ENCODE peak calls at places on chromosomes 5 and 9, in seven cellular contexts. G, C, O, K, A, Z and Q are unnamed samples.

GRCh38 chr9:33106827-33107621 is 30.6 kb upstream of the SMU1 start:
- DNase-seq in C (no peak), K (no peak), Z (no peak), G (peak), A (peak), O (peak), Q (peak)

GRCh38 chr9:130665029-130665430 is 636 bp downstream of the PRDM12 start:
- DNase-seq in A (no peak), O (no peak), G (no peak), C (no peak), Z (peak), K (no peak), Q (no peak)

GRCh38 chr5:31235381-31235780 is 41.9 kb downstream of the CDH6 start:
- DNase-seq in O (no peak), C (no peak), Z (no peak), K (no peak), A (no peak), G (no peak), Q (no peak)

GRCh38 chr9:4497855-4498254 is 7.6 kb downstream of the SLC1A1 start:
- DNase-seq in Z (no peak), K (no peak), C (no peak), G (no peak), A (no peak), O (peak), Q (peak)

GRCh38 chr9:34219421-34219820 is 40.6 kb downstream of the UBAP1 start:
- DNase-seq in G (no peak), C (no peak), O (no peak), A (no peak), Z (no peak), K (no peak), Q (no peak)

GRCh38 chr5:35830587-35830986 is 26.1 kb upstream of the IL7R start:
- DNase-seq in C (no peak), Z (no peak), G (no peak), O (no peak), K (no peak), A (no peak), Q (no peak)

GRCh38 chr5:40386293-40386692 is 293.4 kb upstream of the PTGER4 start:
- DNase-seq in Z (no peak), O (no peak), G (no peak), C (no peak), K (no peak), A (no peak), Q (no peak)

GRCh38 chr5:143924311-143924710 is 112.3 kb downstream of the HMHB1 start:
- DNase-seq in C (no peak), A (no peak), G (no peak), Z (no peak), O (no peak), K (no peak), Q (peak)

GRCh38 chr9:36995927-36996471 is 38.1 kb downstream of the PAX5 start:
- DNase-seq in Z (peak), C (no peak), A (no peak), K (peak), G (peak), O (peak), Q (peak)

GRCh38 chr5:141663506-141663905 is 12.3 kb upstream of the FCHSD1 start:
- DNase-seq in G (no peak), A (no peak), O (no peak), C (no peak), K (no peak), Z (no peak), Q (no peak)

GRCh38 chr9:92146610-92147009 is 31.4 kb upstream of the SPTLC1 start:
- DNase-seq in C (no peak), G (no peak), A (peak), K (no peak), O (peak), Z (no peak), Q (peak)

GRCh38 chr9:86639899-86640379 is 285.7 kb upstream of the TUT7 start:
- DNase-seq in K (no peak), G (no peak), O (no peak), Z (no peak), A (no peak), C (no peak), Q (no peak)

GRCh38 chr9:112556497-112557085 is 70.0 kb downstream of the KIAA1958 start:
- DNase-seq in O (peak), G (no peak), Z (no peak), C (no peak), A (no peak), K (no peak), Q (peak)

GRCh38 chr9:4559238-4560182 is 69.2 kb downstream of the SLC1A1 start:
- DNase-seq in G (no peak), A (no peak), C (no peak), O (no peak), K (no peak), Z (no peak), Q (no peak)

GRCh38 chr9:89314955-89315354 is 3.3 kb upstream of the SECISBP2 start:
- DNase-seq in Z (no peak), A (no peak), C (no peak), G (no peak), O (no peak), K (no peak), Q (no peak)
- H3K4me3 ChIP-seq in Z (peak), A (no peak), C (no peak), G (no peak), O (no peak), K (peak), Q (peak)

GRCh38 chr5:177455661-177456590 is 9.3 kb downstream of the PRR7 start:
- DNase-seq in G (peak), O (peak), C (peak), A (peak), Z (peak), K (peak), Q (peak)
- TF ChIP-seq CTCF in G (peak), O (peak), C (peak), A (peak), Z (peak), K (peak), Q (peak)

GRCh38 chr5:7850241-7850532 is 746 bp downstream of the CFAP90 start:
- DNase-seq in K (no peak), A (no peak), Z (no peak), G (no peak), C (no peak), O (no peak), Q (no peak)
- H3K4me3 ChIP-seq in K (no peak), A (peak), Z (peak), G (peak), C (peak), O (peak), Q (peak)

GRCh38 chr9:82532504-82532903 is 530.4 kb downstream of the RASEF start:
- DNase-seq in Z (no peak), C (no peak), G (no peak), O (peak), A (no peak), K (no peak), Q (peak)
- TF ChIP-seq CTCF in Z (peak), C (no peak), G (peak), O (no peak), A (peak), K (no peak), Q (no peak)

GRCh38 chr5:53339962-53340540 is 140.4 kb upstream of the FST start:
- DNase-seq in A (no peak), G (no peak), C (no peak), K (no peak), O (no peak), Z (no peak), Q (no peak)
- H3K4me3 ChIP-seq in A (no peak), G (no peak), C (no peak), K (no peak), O (no peak), Z (no peak), Q (no peak)

GRCh38 chr5:151047814-151048425 is 27.5 kb downstream of the GPX3 start:
- DNase-seq in K (no peak), G (peak), O (peak), C (no peak), Z (peak), A (no peak), Q (peak)

GRCh38 chr5:151052834-151053233 is 28.0 kb downstream of the TNIP1 start:
- DNase-seq in G (peak), K (no peak), Z (no peak), C (no peak), O (no peak), A (no peak), Q (no peak)

GRCh38 chr5:151051066-151051930 is 29.5 kb downstream of the TNIP1 start:
- DNase-seq in A (peak), Z (peak), G (peak), O (peak), C (peak), K (no peak), Q (peak)

GRCh38 chr5:151051931-151052608 is 28.8 kb downstream of the TNIP1 start:
- DNase-seq in A (no peak), K (no peak), G (peak), C (no peak), O (no peak), Z (no peak), Q (no peak)

GRCh38 chr5:151048526-151048925 is 28.1 kb downstream of the GPX3 start:
- DNase-seq in Z (peak), O (peak), K (no peak), A (no peak), C (no peak), G (peak), Q (peak)
- TF ChIP-seq CTCF in Z (peak), O (peak), K (peak), A (no peak), C (peak), G (no peak), Q (peak)

GRCh38 chr9:136050266-136050705 is 44.8 kb downstream of the NACC2 start:
- DNase-seq in O (no peak), K (no peak), C (no peak), A (no peak), G (no peak), Z (peak), Q (no peak)
- H3K4me3 ChIP-seq in O (peak), K (peak), C (peak), A (peak), G (no peak), Z (peak), Q (no peak)

GRCh38 chr5:82470185-82470584 is 192.0 kb upstream of the RPS23 start:
- DNase-seq in C (no peak), G (no peak), K (no peak), O (peak), A (no peak), Z (no peak), Q (no peak)

GRCh38 chr5:82465235-82465634 is 187.1 kb upstream of the RPS23 start:
- DNase-seq in C (no peak), K (no peak), Z (no peak), G (no peak), A (no peak), O (no peak), Q (no peak)

GRCh38 chr5:82467006-82467561 is 188.9 kb upstream of the RPS23 start:
- DNase-seq in Z (no peak), C (peak), O (peak), A (no peak), K (no peak), G (peak), Q (peak)
- TF ChIP-seq CTCF in Z (no peak), C (peak), O (peak), A (no peak), K (no peak), G (no peak), Q (peak)

GRCh38 chr9:93952119-93952783 is 2.9 kb downstream of the BARX1 start:
- DNase-seq in Z (peak), G (no peak), O (no peak), K (no peak), C (no peak), A (no peak), Q (no peak)
- H3K4me3 ChIP-seq in Z (no peak), G (no peak), O (no peak), K (no peak), C (peak), A (peak), Q (no peak)